ENCODE peak calls at places on chromosomes 12 and 14, in five cellular contexts. E is H9, H is mesendoderm, R is mesenchymal stem cell, P is IMR-90. J is an unnamed sample.

GRCh38 chr14:94041551-94042346 is 15.6 kb downstream of the OTUB2 start:
- DNase-seq in E (no peak), H (no peak), R (peak), P (peak), J (no peak)

GRCh38 chr12:108724890-108725151 is 6.5 kb downstream of the CORO1C start:
- DNase-seq in E (no peak), H (no peak), R (no peak), P (no peak), J (no peak)

GRCh38 chr12:93838180-93838579 is 161.0 kb downstream of the CRADD start:
- DNase-seq in E (no peak), H (no peak), R (no peak), P (no peak), J (no peak)

GRCh38 chr12:3054993-3055711 is 22.0 kb upstream of the TSPAN9 start:
- DNase-seq in E (no peak), H (no peak), R (peak), P (no peak), J (no peak)

GRCh38 chr12:85639834-85640233 is 196.4 kb downstream of the RASSF9 start:
- DNase-seq in E (no peak), H (no peak), R (no peak), P (no peak), J (no peak)

GRCh38 chr14:105537580-105538474 is 11.4 kb downstream of the TMEM121 start:
- DNase-seq in E (peak), H (peak), R (no peak), P (no peak), J (no peak)

GRCh38 chr12:31557707-31558106 is 33.2 kb downstream of the DENND5B start:
- DNase-seq in E (no peak), H (no peak), R (no peak), P (no peak), J (no peak)

GRCh38 chr12:34389378-34390170 is 367.3 kb downstream of the ALG10 start:
- DNase-seq in E (no peak), H (no peak), R (no peak), P (no peak), J (no peak)

GRCh38 chr14:72420749-72421452 is 473.0 kb downstream of the DPF3 start:
- DNase-seq in E (peak), H (peak), R (peak), P (peak), J (peak)

GRCh38 chr12:9906888-9907287 is 25.3 kb downstream of the CLEC2A start:
- DNase-seq in E (no peak), H (no peak), R (no peak), P (no peak), J (no peak)

GRCh38 chr12:88693837-88694445 is 113.7 kb upstream of the KITLG start:
- DNase-seq in E (no peak), H (no peak), R (no peak), P (peak), J (no peak)

GRCh38 chr12:79635676-79636075 is 55.1 kb downstream of the PAWR start:
- DNase-seq in E (no peak), H (no peak), R (peak), P (peak), J (no peak)

GRCh38 chr14:90850487-90850886 is 34.3 kb upstream of the TTC7B start:
- DNase-seq in E (peak), H (peak), R (peak), P (peak), J (no peak)

GRCh38 chr14:23513466-23514008 is 38.0 kb downstream of the ZFHX2 start:
- DNase-seq in E (no peak), H (no peak), R (no peak), P (no peak), J (no peak)
- H2BK15ac ChIP-seq in E (no peak), H (no peak), R (no peak), P (no peak), J (no peak)

GRCh38 chr14:88607829-88608228 is 45.0 kb downstream of the ZC3H14 start:
- DNase-seq in E (no peak), H (peak), R (no peak), P (no peak), J (no peak)
- H4K8ac ChIP-seq in E (no peak), H (no peak), R (no peak), P (no peak), J (peak)

GRCh38 chr14:68534301-68534700 is 258.6 kb downstream of the ZFP36L1 start:
- DNase-seq in E (no peak), H (no peak), R (no peak), P (no peak), J (no peak)
- H2BK15ac ChIP-seq in E (no peak), H (no peak), R (no peak), P (no peak), J (no peak)

DNA sequence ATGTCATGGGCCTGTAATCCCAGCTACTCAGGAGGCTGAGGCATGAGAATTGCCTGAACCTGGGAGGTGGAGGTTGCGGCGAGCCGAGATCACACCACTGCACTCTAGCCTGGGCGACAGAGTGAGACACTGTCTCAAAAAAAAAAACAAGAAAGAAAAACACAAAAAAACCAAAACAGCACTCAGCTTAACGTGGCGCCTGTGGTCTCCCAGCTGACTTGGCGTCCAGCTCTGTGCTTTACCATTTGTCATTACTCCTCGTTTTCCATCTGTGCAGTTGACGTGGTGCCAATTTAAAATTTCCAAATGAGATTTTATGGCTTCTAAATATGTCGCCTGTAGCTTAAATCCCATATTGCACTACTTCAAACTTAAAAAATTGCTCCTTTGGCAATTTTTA is 2.0 kb downstream of the MGP start:
- DNase-seq in E (no peak), H (no peak), R (no peak), P (no peak), J (no peak)
- H4K8ac ChIP-seq in E (no peak), H (no peak), R (no peak), P (no peak), J (no peak)

GRCh38 chr12:24307716-24308335 is 358.4 kb upstream of the SOX5 start:
- DNase-seq in E (no peak), H (peak), R (no peak), P (no peak), J (no peak)
- H2BK15ac ChIP-seq in E (no peak), H (no peak), R (no peak), P (no peak), J (no peak)

GRCh38 chr12:122836027-122836921 is 1.0 kb downstream of the HIP1R start:
- DNase-seq in E (peak), H (peak), R (peak), P (peak), J (no peak)
- H4K8ac ChIP-seq in E (no peak), H (no peak), R (peak), P (no peak), J (no peak)

GRCh38 chr12:107436376-107436775 is 249.2 kb upstream of the PWP1 start:
- DNase-seq in E (peak), H (peak), R (no peak), P (peak), J (no peak)
- H2BK15ac ChIP-seq in E (no peak), H (no peak), R (no peak), P (no peak), J (no peak)

GRCh38 chr12:118013283-118013682 is 3.2 kb upstream of the RFC5 start:
- DNase-seq in E (no peak), H (no peak), R (no peak), P (no peak), J (no peak)

GRCh38 chr12:118015306-118015705 is 1.2 kb upstream of the RFC5 start:
- DNase-seq in E (no peak), H (no peak), R (no peak), P (no peak), J (no peak)

GRCh38 chr12:118017926-118018325 is 1.4 kb downstream of the RFC5 start:
- DNase-seq in E (no peak), H (no peak), R (no peak), P (no peak), J (no peak)

GRCh38 chr12:118016424-118017264 is at the start of gene RFC5:
- DNase-seq in E (peak), H (peak), R (peak), P (peak), J (peak)

GRCh38 chr12:118015944-118016343 is 559 bp upstream of the RFC5 start:
- DNase-seq in E (no peak), H (no peak), R (no peak), P (no peak), J (peak)
- H4K8ac ChIP-seq in E (no peak), H (no peak), R (no peak), P (no peak), J (no peak)

GRCh38 chr14:89041245-89041585 is 216.8 kb downstream of the TTC8 start:
- DNase-seq in E (no peak), H (peak), R (no peak), P (no peak), J (no peak)
- H2BK15ac ChIP-seq in E (no peak), H (no peak), R (no peak), P (peak), J (no peak)